ENCODE peak calls at places on chromosomes 12 and 14, in seven cellular contexts. A is RWPE1, O is transverse colon, V is RWPE2, R is dorsolateral prefrontal cortex, F is lower leg skin, C is foreskin fibroblast. I is an unnamed sample.
A peak's percentile ranks its signal among the peaks of the same experiment; 100 is the strongest.

GRCh38 chr14:68376067-68376810 is 416.6 kb downstream of the ZFP36L1 start:
- DNase-seq in A (no peak), O (no peak), V (no peak), R (no peak), F (no peak), C (no peak), I (no peak)

GRCh38 chr12:108784270-108784669 is 53.0 kb upstream of the CORO1C start:
- DNase-seq in A (no peak), O (no peak), V (no peak), R (no peak), F (no peak), C (no peak), I (no peak)

GRCh38 chr12:25578739-25579138 is 25.7 kb upstream of the LMNTD1 start:
- DNase-seq in A (no peak), O (no peak), V (no peak), R (no peak), F (no peak), C (no peak), I (no peak)

GRCh38 chr12:69985656-69986055 is 160.6 kb downstream of the MYRFL start:
- DNase-seq in A (peak; percentile 9), O (peak; percentile 63), V (no peak), R (no peak), F (no peak), C (no peak), I (peak; percentile 38)

GRCh38 chr14:31382221-31382620 is 38.1 kb downstream of the HEATR5A start:
- DNase-seq in A (no peak), O (no peak), V (no peak), R (no peak), F (no peak), C (no peak), I (no peak)

GRCh38 chr12:110531741-110532333 is 29.7 kb downstream of the RAD9B start:
- DNase-seq in A (no peak), O (no peak), V (no peak), R (no peak), F (no peak), C (peak; percentile 72), I (no peak)

GRCh38 chr12:39426636-39427245 is 16.2 kb downstream of the KIF21A start:
- DNase-seq in A (peak; percentile 90), O (no peak), V (peak; percentile 78), R (no peak), F (no peak), C (peak; percentile 75), I (no peak)

GRCh38 chr12:93846936-93847516 is 169.9 kb downstream of the CRADD start:
- DNase-seq in A (no peak), O (no peak), V (no peak), R (no peak), F (no peak), C (no peak), I (no peak)

GRCh38 chr14:103045387-103045869 is 11.9 kb downstream of the CDC42BPB start:
- DNase-seq in A (no peak), O (no peak), V (peak; percentile 38), R (no peak), F (no peak), C (no peak), I (no peak)

GRCh38 chr14:90699016-90699415 is 117.2 kb downstream of the TTC7B start:
- DNase-seq in A (no peak), O (no peak), V (no peak), R (no peak), F (no peak), C (no peak), I (no peak)

GRCh38 chr14:88140874-88141273 is 135.9 kb downstream of the GPR65 start:
- DNase-seq in A (no peak), O (no peak), V (no peak), R (no peak), F (no peak), C (no peak), I (no peak)

GRCh38 chr12:57631566-57632368 is 1.2 kb downstream of the B4GALNT1 start:
- DNase-seq in A (no peak), O (no peak), V (no peak), R (no peak), F (peak; percentile 78), C (no peak), I (no peak)

GRCh38 chr14:32413967-32414640 is 85.0 kb downstream of the AKAP6 start:
- DNase-seq in A (no peak), O (no peak), V (no peak), R (no peak), F (no peak), C (no peak), I (no peak)

GRCh38 chr14:24081739-24082204 is 10.4 kb downstream of the CPNE6 start:
- DNase-seq in A (no peak), O (no peak), V (peak; percentile 53), R (no peak), F (no peak), C (no peak), I (no peak)

GRCh38 chr12:11152725-11153124 is 18.3 kb upstream of the SMIM10L1 start:
- DNase-seq in A (no peak), O (no peak), V (no peak), R (no peak), F (no peak), C (no peak), I (no peak)

GRCh38 chr12:95258803-95259202 is 41.2 kb downstream of the VEZT start:
- DNase-seq in A (no peak), O (no peak), V (no peak), R (no peak), F (no peak), C (no peak), I (no peak)

GRCh38 chr12:107570721-107571120 is 114.9 kb upstream of the PWP1 start:
- DNase-seq in A (no peak), O (peak; percentile 41), V (no peak), R (no peak), F (no peak), C (peak; percentile 43), I (no peak)

GRCh38 chr12:113214938-113215400 is 6.3 kb upstream of the TPCN1 start:
- DNase-seq in A (peak; percentile 89), O (peak; percentile 53), V (no peak), R (no peak), F (peak; percentile 95), C (peak; percentile 97), I (peak; percentile 23)

GRCh38 chr14:71529855-71530254 is 402.4 kb upstream of the RGS6 start:
- DNase-seq in A (no peak), O (no peak), V (no peak), R (no peak), F (no peak), C (peak; percentile 24), I (no peak)

GRCh38 chr12:96233941-96234461 is 39.8 kb downstream of the ELK3 start:
- DNase-seq in A (peak; percentile 29), O (peak; percentile 80), V (peak; percentile 59), R (peak; percentile 94), F (peak; percentile 98), C (peak; percentile 98), I (no peak)

GRCh38 chr12:131436922-131437705 is 273.8 kb upstream of the SFSWAP start:
- DNase-seq in A (no peak), O (no peak), V (no peak), R (no peak), F (peak; percentile 50), C (no peak), I (no peak)
- TF ChIP-seq CTCF in A (no peak), O (no peak), V (no peak), R (no peak), F (no peak), C (no peak), I (no peak)

DNA sequence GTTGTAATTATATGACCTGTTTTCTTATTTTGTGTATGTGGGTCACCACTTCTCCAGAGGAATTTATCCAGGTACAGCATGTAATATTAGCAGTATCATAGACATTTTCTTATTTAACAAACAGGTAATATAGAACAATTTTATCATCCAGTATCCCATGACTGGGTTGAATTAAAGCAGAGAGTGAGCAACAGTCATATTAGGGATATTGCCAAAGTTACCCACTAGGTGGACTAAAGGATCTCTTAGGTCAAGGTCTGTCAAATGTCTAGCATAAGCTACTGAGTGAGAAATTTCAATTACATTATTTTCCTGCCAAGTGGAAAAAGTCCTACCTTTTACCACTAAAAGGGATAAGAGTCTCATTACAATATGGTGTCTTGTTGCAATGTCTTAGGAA is 62.1 kb upstream of the TRIM9 start:
- DNase-seq in A (peak; percentile 18), O (no peak), V (no peak), R (no peak), F (no peak), C (peak; percentile 44), I (no peak)
- TF ChIP-seq CTCF in A (peak; percentile 24), O (peak; percentile 26), V (peak; percentile 87), R (no peak), F (no peak), C (peak; percentile 23), I (peak; percentile 56)

DNA sequence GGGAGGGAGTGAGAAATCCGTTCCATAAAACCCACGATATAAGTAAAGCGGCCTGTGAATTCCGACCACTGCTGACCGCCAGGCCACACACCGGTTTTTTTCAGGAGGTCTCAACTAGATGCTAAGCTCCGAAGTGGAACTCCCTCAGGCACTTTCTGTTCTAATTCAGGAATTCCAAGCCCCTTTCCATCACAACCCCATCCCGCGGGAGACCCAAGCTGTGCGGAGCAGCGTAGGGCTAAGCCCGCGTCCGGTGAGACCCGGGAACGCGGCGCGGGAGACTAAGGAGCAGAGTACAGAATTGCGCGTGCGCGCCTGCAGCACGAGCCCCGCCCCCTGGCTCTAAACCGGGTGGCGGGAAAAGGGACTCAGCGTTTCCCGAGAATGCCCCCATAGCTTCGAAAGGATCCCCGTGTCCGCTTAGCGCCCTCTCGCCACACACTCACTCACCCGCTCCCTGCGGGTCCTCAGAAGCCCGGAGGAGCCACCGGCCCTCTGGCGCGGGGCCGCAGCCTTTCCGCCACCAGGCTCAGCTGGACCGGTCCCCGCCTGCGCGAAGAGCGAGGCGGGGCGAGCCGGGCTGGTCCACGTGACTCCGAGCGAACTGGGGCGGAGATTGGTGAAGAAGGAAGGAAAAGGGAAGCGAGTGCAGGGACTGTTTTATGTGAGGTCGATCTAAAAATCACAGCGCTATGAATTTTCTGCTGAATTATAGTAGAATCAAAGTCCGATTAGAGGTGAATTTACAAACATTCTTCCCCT is at the start of gene TIMELESS:
- DNase-seq in A (peak; percentile 98), O (peak; percentile 92), V (peak; percentile 81), R (peak; percentile 78), F (peak; percentile 97), C (peak; percentile 95), I (peak; percentile 86)
- TF ChIP-seq CTCF in A (no peak), O (no peak), V (no peak), R (peak; percentile 37), F (no peak), C (no peak), I (no peak)

DNA sequence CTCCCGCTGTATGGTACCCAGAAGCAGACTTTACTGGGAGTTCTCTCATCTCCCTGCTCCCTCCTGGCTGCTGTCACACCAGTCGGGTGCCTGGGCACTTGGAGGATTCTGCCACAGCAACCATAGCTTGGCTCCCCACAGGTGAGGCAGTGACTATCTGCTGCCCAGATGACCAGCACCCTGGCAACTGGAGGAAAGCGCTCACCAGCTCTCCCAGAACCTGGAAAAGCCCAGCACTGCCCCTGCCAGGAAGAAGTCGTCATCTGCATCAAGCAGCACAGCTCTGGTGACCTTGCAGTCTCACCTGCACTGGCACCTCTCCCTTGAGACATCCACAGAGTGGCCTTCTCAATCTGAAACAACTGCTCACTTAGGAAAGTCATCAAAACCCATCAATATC is 31.9 kb upstream of the TC2N start:
- DNase-seq in A (peak; percentile 23), O (no peak), V (no peak), R (peak; percentile 47), F (no peak), C (no peak), I (peak; percentile 51)
- TF ChIP-seq CTCF in A (no peak), O (no peak), V (peak; percentile 53), R (peak; percentile 46), F (no peak), C (no peak), I (peak; percentile 44)

I was measured in activated CD8-positive, alpha-beta T cell treated with anti-CD3 and anti-CD28 coated beads for 36 hours.